ENCODE peak calls at places on chromosomes 5 and 9, in eight cellular contexts. M, C, N, X, D, Y, B and V are unnamed samples.

GRCh38 chr5:167853421-167853820 is 438.0 kb upstream of the WWC1 start:
- DNase-seq in M (no peak), Y (no peak), X (no peak), N (no peak), B (no peak), C (no peak), D (no peak), V (peak)

GRCh38 chr9:127520941-127521918 is 69.9 kb downstream of the LRSAM1 start:
- DNase-seq in C (peak), D (no peak), B (peak), M (peak), N (no peak), Y (peak), X (peak), V (no peak)

GRCh38 chr5:180495292-180495691 is 1.1 kb downstream of the CNOT6 start:
- DNase-seq in Y (no peak), N (no peak), C (peak), X (no peak), D (no peak), B (no peak), M (no peak), V (no peak)

GRCh38 chr9:99085949-99086948 is 18.7 kb upstream of the TGFBR1 start:
- DNase-seq in B (peak), C (no peak), X (no peak), N (no peak), M (no peak), Y (peak), D (no peak), V (no peak)

GRCh38 chr5:79759436-79759835 is 69.8 kb downstream of the CMYA5 start:
- DNase-seq in M (peak), B (peak), X (peak), C (no peak), Y (no peak), D (no peak), N (no peak), V (no peak)

GRCh38 chr5:135326296-135327240 is 72.5 kb downstream of the MACROH2A1 start:
- DNase-seq in X (no peak), C (peak), M (no peak), N (no peak), Y (no peak), B (peak), D (no peak), V (no peak)

GRCh38 chr9:88651682-88652633 is 117.0 kb downstream of the NXNL2 start:
- DNase-seq in M (peak), D (no peak), X (peak), N (no peak), C (peak), Y (peak), B (peak), V (peak)

GRCh38 chr5:14580037-14581034 is 1.3 kb upstream of the OTULINL start:
- DNase-seq in D (no peak), Y (no peak), C (no peak), N (no peak), X (peak), M (peak), B (peak), V (no peak)

GRCh38 chr5:115432691-115433090 is 111.9 kb downstream of the FEM1C start:
- DNase-seq in Y (no peak), X (no peak), C (no peak), M (peak), N (no peak), B (peak), D (no peak), V (no peak)

GRCh38 chr5:174531782-174532191 is 192.6 kb upstream of the MSX2 start:
- DNase-seq in Y (no peak), M (peak), B (no peak), N (no peak), D (no peak), X (no peak), C (no peak), V (no peak)

GRCh38 chr9:133543772-133544467 is 9.4 kb downstream of the ADAMTSL2 start:
- DNase-seq in D (no peak), M (no peak), B (no peak), Y (no peak), N (no peak), X (no peak), C (no peak), V (no peak)

GRCh38 chr5:154072782-154073171 is 34.0 kb downstream of the MFAP3 start:
- DNase-seq in Y (no peak), D (no peak), B (no peak), C (no peak), N (no peak), M (no peak), X (no peak), V (no peak)

GRCh38 chr9:132237481-132237880 is 75.6 kb downstream of the NTNG2 start:
- DNase-seq in C (peak), M (peak), N (no peak), X (no peak), D (no peak), Y (no peak), B (no peak), V (no peak)

GRCh38 chr9:17970285-17970684 is 391.4 kb downstream of the SH3GL2 start:
- DNase-seq in C (no peak), B (no peak), X (no peak), D (no peak), M (no peak), N (no peak), Y (no peak), V (no peak)

GRCh38 chr5:106241409-106241808 is 1429.3 kb downstream of the EFNA5 start:
- DNase-seq in C (no peak), D (no peak), Y (no peak), N (no peak), B (peak), X (no peak), M (peak), V (no peak)

GRCh38 chr9:8401961-8402701 is 602.6 kb upstream of the DMAC1 start:
- DNase-seq in M (no peak), X (no peak), D (no peak), N (no peak), C (no peak), B (no peak), Y (no peak), V (no peak)

GRCh38 chr5:151740336-151740942 is 18.0 kb downstream of the ATOX1 start:
- DNase-seq in M (peak), Y (peak), D (peak), N (no peak), B (peak), X (peak), C (peak), V (peak)

GRCh38 chr5:58135571-58136335 is 324.1 kb downstream of the PLK2 start:
- DNase-seq in N (no peak), M (peak), Y (no peak), D (no peak), C (no peak), B (peak), X (peak), V (no peak)

GRCh38 chr5:111461261-111461671 is 51.1 kb downstream of the STARD4 start:
- DNase-seq in X (no peak), Y (no peak), C (no peak), D (peak), M (peak), B (peak), N (no peak), V (no peak)

GRCh38 chr5:119355636-119356383 is at the start of gene TNFAIP8:
- DNase-seq in C (peak), Y (peak), N (no peak), X (no peak), B (peak), M (peak), D (no peak), V (no peak)

GRCh38 chr9:138068601-138069035 is 191.0 kb downstream of the CACNA1B start:
- DNase-seq in C (peak), D (no peak), M (no peak), Y (peak), B (no peak), N (no peak), X (no peak), V (no peak)

GRCh38 chr9:107768224-107768623 is 278.7 kb upstream of the KLF4 start:
- DNase-seq in C (no peak), Y (no peak), B (no peak), M (no peak), N (no peak), D (no peak), X (no peak), V (no peak)

GRCh38 chr9:14730367-14730958 is 7.9 kb upstream of the CER1 start:
- DNase-seq in X (peak), B (peak), C (no peak), M (no peak), Y (no peak), N (no peak), D (no peak), V (no peak)

GRCh38 chr9:125446581-125447094 is 185.0 kb downstream of the GAPVD1 start:
- DNase-seq in D (no peak), B (no peak), C (peak), X (no peak), M (no peak), N (no peak), Y (no peak), V (no peak)

GRCh38 chr5:143166661-143167420 is 236.6 kb downstream of the NR3C1 start:
- DNase-seq in M (no peak), N (no peak), B (no peak), D (no peak), X (no peak), C (no peak), Y (no peak), V (no peak)

GRCh38 chr5:71757590-71758543 is 38.8 kb downstream of the CARTPT start:
- DNase-seq in B (peak), Y (peak), M (peak), X (peak), C (peak), N (peak), D (peak), V (peak)

GRCh38 chr5:120083851-120084615 is 380.1 kb upstream of the PRR16 start:
- DNase-seq in Y (no peak), D (peak), N (no peak), B (no peak), M (no peak), X (no peak), C (no peak), V (no peak)

GRCh38 chr9:97722331-97722730 is 25.2 kb upstream of the XPA start:
- DNase-seq in C (no peak), X (no peak), B (no peak), D (no peak), M (no peak), Y (no peak), N (no peak), V (no peak)

GRCh38 chr5:132000677-132001453 is 10.6 kb downstream of the ACSL6 start:
- DNase-seq in N (no peak), Y (no peak), M (no peak), D (no peak), B (no peak), C (peak), X (no peak), V (no peak)

GRCh38 chr5:31366941-31367340 is 165.0 kb downstream of the DROSHA start:
- DNase-seq in Y (no peak), B (peak), M (no peak), N (no peak), X (no peak), C (no peak), D (no peak), V (no peak)

GRCh38 chr5:132837868-132838267 is 7.4 kb upstream of the SHROOM1 start:
- DNase-seq in B (no peak), D (no peak), N (no peak), X (no peak), Y (no peak), M (peak), C (no peak), V (no peak)

GRCh38 chr9:106697390-106697789 is 165.6 kb upstream of the ZNF462 start:
- DNase-seq in B (no peak), C (no peak), X (no peak), N (no peak), Y (no peak), D (no peak), M (no peak), V (no peak)

GRCh38 chr5:139577689-139578347 is 16.7 kb downstream of the UBE2D2 start:
- DNase-seq in X (no peak), M (no peak), N (no peak), B (no peak), C (no peak), Y (no peak), D (no peak), V (no peak)

GRCh38 chr9:107049046-107049824 is 186.3 kb downstream of the ZNF462 start:
- DNase-seq in X (no peak), M (no peak), B (no peak), C (no peak), Y (no peak), D (no peak), N (no peak), V (no peak)

GRCh38 chr5:136622737-136623136 is 257.4 kb upstream of the TRPC7 start:
- DNase-seq in C (no peak), B (no peak), D (no peak), M (peak), Y (no peak), N (no peak), X (no peak), V (no peak)

GRCh38 chr5:68533571-68534051 is 318.1 kb downstream of the PIK3R1 start:
- DNase-seq in X (no peak), B (no peak), N (no peak), C (no peak), M (no peak), D (no peak), Y (no peak), V (no peak)

GRCh38 chr5:128083811-128084227 is 253 bp downstream of the SLC12A2 start:
- DNase-seq in X (no peak), B (peak), Y (no peak), M (no peak), D (no peak), N (no peak), C (no peak), V (no peak)

GRCh38 chr5:55597014-55597981 is 62.5 kb upstream of the PLPP1 start:
- DNase-seq in B (peak), N (peak), M (peak), Y (no peak), D (no peak), C (peak), X (peak), V (no peak)

GRCh38 chr5:39555788-39556187 is 131.0 kb upstream of the DAB2 start:
- DNase-seq in Y (no peak), N (no peak), X (no peak), D (no peak), B (no peak), M (no peak), C (no peak), V (no peak)
- H3K4me3 ChIP-seq in Y (no peak), N (no peak), X (no peak), D (no peak), B (no peak), M (no peak), C (no peak), V (no peak)

GRCh38 chr5:51383494-51384081 is 340 bp downstream of the ISL1 start:
- DNase-seq in N (no peak), B (peak), M (no peak), C (no peak), D (no peak), X (no peak), Y (no peak), V (no peak)
- H3K4me3 ChIP-seq in N (peak), B (peak), M (peak), C (no peak), D (peak), X (peak), Y (peak), V (peak)

DNA sequence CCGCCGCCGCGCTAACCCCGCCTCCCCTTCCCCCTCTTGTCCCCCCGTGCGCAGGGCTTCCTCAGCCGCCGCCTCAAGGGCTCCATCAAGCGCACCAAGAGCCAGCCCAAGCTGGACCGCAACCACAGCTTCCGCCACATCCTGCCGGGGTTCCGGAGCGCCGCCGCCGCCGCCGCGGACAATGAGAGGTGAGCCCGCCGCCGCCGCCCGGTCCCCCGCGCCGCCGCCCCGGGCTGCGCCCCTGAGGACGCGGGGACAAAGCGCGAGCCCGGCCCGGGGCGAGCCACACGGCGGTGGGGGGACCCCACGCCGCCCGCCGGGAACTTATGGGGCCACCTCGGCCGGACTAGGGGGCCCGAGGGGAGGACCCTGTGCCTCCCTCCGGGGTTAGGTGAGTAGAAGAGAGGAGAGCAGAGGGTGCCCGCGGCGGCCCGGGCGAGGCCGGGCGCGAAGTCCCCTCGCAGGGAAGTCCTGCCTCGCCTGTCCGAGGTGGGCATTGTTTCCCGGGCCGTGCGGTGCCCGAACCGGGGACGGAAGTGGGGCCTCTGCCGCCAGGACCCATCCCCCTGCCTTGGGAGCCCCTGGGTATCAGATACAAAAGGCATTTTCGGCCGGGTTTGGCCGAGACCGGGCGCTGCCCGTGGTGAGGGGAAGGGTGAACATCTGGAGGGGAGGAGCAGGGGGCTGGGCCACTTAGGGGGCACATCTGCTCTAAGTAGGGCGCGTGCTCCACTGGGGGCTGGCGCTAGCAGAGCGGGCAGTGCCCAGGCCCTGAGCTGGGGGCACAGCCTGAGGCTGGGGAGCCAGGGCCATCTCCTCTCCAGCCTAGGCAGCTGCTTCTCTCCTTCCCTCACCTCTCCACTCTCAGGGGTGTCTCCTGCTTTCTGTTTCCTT is 48.1 kb downstream of the DAB2IP start:
- DNase-seq in X (no peak), N (no peak), C (peak), M (peak), B (peak), Y (peak), D (no peak), V (no peak)
- H3K4me3 ChIP-seq in X (peak), N (peak), C (peak), M (peak), B (peak), Y (peak), D (peak), V (peak)

GRCh38 chr9:33159058-33159759 is 7.9 kb downstream of the B4GALT1 start:
- DNase-seq in C (peak), B (peak), N (no peak), M (peak), X (no peak), D (no peak), Y (no peak), V (no peak)
- H3K4me3 ChIP-seq in C (no peak), B (no peak), N (no peak), M (peak), X (peak), D (no peak), Y (no peak), V (no peak)

DNA sequence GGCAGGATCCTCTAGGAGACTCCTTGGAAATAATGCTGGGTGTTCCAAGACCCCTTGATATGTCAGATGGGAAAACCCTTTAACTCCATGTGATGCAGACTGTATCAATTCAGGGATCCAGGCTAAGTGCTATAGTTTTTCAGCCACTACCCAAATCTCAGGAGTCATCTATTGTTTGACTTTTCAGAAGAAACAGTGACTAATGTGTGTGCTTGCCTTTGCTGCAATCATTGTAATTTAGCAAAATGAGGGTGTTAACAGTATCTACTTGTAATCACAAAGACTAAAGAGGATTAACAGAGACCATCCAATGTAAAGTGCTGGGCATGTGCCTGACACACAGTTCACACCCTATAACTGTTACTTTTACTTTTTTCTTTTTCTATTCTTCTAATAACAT is 309.6 kb upstream of the RFX3 start:
- DNase-seq in M (no peak), X (no peak), B (no peak), Y (no peak), N (no peak), D (no peak), C (no peak), V (no peak)
- H3K4me3 ChIP-seq in M (no peak), X (no peak), B (no peak), Y (no peak), N (no peak), D (no peak), C (no peak), V (no peak)

DNA sequence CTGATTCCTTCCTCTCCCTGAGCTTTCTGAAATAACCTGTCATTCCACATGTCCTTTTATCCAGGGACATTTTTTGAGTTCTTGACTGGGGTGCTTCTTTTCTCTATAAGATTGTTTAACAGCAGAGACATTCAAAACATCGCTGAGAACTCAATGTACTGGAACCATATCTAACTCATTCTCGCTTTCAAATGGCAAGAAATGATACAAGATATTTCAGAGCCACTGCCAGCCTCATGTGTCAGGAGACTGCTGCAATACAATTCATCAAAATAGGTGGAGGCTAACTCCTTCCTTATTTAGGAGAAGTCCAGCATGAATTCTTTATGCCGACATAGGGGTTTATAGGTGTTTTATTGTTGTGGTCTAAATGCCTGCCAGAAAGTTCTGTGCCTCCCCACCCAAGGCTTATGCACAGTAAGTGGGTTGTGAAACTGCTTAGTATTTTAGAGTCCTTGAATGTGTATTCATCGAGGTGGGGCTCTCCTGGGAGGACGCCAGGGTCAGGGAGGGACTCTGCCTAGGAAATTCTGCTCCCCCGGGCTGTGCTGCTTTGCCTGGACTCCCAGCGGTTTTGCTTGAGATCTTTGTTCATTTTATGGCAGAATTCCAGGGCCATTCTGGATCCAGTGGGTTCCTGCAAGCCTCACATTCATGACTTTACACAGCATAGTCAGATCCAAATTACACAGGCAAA is 53.9 kb downstream of the ZNF474 start:
- DNase-seq in B (peak), X (no peak), N (no peak), M (peak), Y (peak), C (peak), D (no peak), V (no peak)
- H3K4me3 ChIP-seq in B (no peak), X (no peak), N (no peak), M (peak), Y (no peak), C (no peak), D (no peak), V (no peak)

DNA sequence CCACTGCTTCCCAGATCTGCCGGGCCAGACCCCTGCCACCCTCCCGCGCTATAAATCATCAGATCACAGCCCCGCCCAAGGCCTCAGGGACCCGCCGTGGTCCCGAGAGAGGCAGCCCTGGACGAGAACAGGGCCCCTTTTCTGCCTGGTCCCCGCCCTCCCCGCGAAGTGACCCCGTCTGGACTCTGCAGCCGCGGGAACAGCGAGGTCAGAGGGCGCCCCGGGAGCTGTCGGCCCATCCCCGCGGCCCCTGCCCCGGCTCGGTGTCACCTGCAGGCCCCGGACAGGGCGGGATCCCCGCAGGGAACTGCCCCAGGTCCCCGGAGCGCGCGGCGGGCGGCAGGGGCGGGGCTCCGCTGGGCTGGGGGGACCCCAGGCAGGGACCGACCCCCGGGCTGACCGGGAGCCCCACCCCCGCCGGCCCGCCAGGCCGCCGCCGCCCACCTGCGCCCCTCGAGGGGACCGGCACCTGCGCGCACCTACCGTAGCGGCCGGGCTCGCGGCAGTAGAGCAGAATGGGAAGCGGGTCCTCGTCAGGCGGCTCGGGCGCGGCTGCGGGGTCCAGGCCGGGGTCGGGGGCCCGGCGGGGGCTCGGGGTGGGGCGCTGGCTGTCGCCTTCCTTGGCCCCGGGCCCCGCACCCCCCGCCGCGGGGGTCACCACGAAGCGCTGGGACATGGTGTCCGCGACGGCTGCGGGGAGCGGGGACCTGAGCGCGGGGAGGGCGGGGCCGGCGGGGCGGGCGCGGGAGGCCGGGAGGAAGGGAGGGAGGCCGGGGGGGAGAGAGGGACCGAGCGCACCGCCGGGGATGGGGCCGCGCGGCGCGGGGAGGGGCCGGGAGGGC is 43.5 kb upstream of the SLC12A7 start:
- DNase-seq in N (no peak), Y (no peak), B (no peak), X (no peak), D (no peak), M (no peak), C (peak), V (no peak)
- H3K4me3 ChIP-seq in N (no peak), Y (peak), B (no peak), X (no peak), D (peak), M (no peak), C (no peak), V (no peak)